ENCODE peak calls at places on chromosomes 13 and 19, in eight cellular contexts. A is A549, W is ovary, M is tibial nerve, Q is right lobe of liver, Z is stomach, U is H9, B is mammary epithelial cell. D is an unnamed sample.

GRCh38 chr13:114101325-114101821 is 31.1 kb downstream of the RASA3 start:
- DNase-seq in A (no peak), W (peak), M (peak), Q (peak), Z (no peak), U (no peak), B (no peak), D (peak)

GRCh38 chr19:2769218-2769617 is 13.9 kb downstream of the SGTA start:
- DNase-seq in A (no peak), W (no peak), M (no peak), Q (no peak), Z (no peak), U (no peak), B (no peak), D (no peak)

GRCh38 chr19:19146000-19146608 is 7.8 kb upstream of the TMEM161A start:
- DNase-seq in A (peak), W (peak), M (peak), Q (peak), Z (peak), U (peak), B (peak), D (no peak)

GRCh38 chr19:33550741-33551140 is 29.1 kb upstream of the PEPD start:
- DNase-seq in A (no peak), W (no peak), M (no peak), Q (no peak), Z (no peak), U (no peak), B (no peak), D (no peak)

GRCh38 chr13:39414339-39414738 is 188.7 kb downstream of the LHFPL6 start:
- DNase-seq in A (no peak), W (no peak), M (no peak), Q (no peak), Z (no peak), U (no peak), B (no peak), D (no peak)

GRCh38 chr19:52535831-52536800 is 8.6 kb downstream of the ZNF808 start:
- DNase-seq in A (no peak), W (peak), M (peak), Q (peak), Z (peak), U (peak), B (peak), D (peak)

GRCh38 chr13:113184568-113185440 is 23.7 kb downstream of the PCID2 start:
- DNase-seq in A (no peak), W (no peak), M (no peak), Q (no peak), Z (no peak), U (no peak), B (no peak), D (no peak)

GRCh38 chr13:36190771-36191170 is 23.6 kb downstream of the SOHLH2 start:
- DNase-seq in A (no peak), W (no peak), M (no peak), Q (no peak), Z (no peak), U (no peak), B (no peak), D (no peak)

GRCh38 chr13:22064854-22065646 is 394.2 kb downstream of the FGF9 start:
- DNase-seq in A (no peak), W (no peak), M (no peak), Q (no peak), Z (no peak), U (no peak), B (no peak), D (no peak)

GRCh38 chr13:99935772-99936171 is 35.8 kb downstream of the ZIC5 start:
- DNase-seq in A (no peak), W (no peak), M (no peak), Q (no peak), Z (no peak), U (no peak), B (no peak), D (no peak)

GRCh38 chr19:11209892-11210655 is 12.7 kb upstream of the KANK2 start:
- DNase-seq in A (no peak), W (no peak), M (no peak), Q (no peak), Z (no peak), U (no peak), B (no peak), D (no peak)

GRCh38 chr13:33204130-33204927 is 81.2 kb downstream of the STARD13 start:
- DNase-seq in A (no peak), W (peak), M (peak), Q (no peak), Z (peak), U (no peak), B (no peak), D (no peak)

GRCh38 chr19:45601524-45602522 is at the start of gene GPR4:
- DNase-seq in A (no peak), W (no peak), M (no peak), Q (no peak), Z (no peak), U (peak), B (no peak), D (no peak)

GRCh38 chr13:60267498-60268202 is 103.9 kb upstream of the DIAPH3 start:
- DNase-seq in A (peak), W (no peak), M (no peak), Q (no peak), Z (no peak), U (peak), B (no peak), D (no peak)

GRCh38 chr19:18202759-18203407 is 959 bp downstream of the RAB3A start:
- DNase-seq in A (no peak), W (peak), M (no peak), Q (peak), Z (no peak), U (peak), B (peak), D (no peak)

GRCh38 chr19:46339491-46339890 is 7.4 kb upstream of the PPP5C start:
- DNase-seq in A (no peak), W (no peak), M (no peak), Q (no peak), Z (no peak), U (no peak), B (no peak), D (no peak)

GRCh38 chr13:89695343-89696257 is 1651.9 kb upstream of the MIR17HG start:
- DNase-seq in A (peak), W (no peak), M (no peak), Q (no peak), Z (peak), U (peak), B (peak), D (no peak)

DNA sequence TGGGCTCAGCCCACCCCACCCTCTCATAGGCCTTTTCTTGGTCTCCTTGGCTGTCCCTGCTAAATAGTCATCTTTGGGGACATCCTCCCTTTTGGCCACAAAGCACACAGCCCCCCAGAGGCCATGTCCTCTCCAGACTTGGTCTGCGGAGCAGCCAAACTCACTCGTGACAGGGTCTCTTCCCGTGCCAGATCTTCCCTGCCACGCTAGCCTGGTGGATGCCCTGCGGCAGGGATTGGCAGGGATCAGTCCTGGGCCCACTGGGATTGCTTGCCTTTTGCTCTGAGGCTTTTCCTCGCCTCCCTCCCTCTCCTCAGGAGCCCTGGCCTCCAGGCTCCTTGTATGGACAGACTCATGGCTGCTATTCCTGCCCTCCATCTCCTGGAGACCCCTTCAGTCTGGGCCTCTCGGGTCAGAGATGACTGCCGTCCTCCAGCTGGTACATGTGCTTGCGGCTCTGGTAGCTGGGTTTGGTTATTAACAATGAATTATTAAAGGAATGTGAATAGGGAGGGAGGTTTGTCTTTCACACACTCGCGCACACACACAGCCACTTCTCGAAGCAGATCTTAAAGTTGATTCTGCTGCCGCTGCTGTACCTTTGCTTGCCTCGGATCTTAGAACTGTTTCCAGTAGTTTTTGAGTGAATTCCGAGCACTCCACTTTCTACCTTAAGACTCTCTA is 45.1 kb downstream of the NFIX start:
- DNase-seq in A (no peak), W (no peak), M (no peak), Q (no peak), Z (no peak), U (no peak), B (no peak), D (no peak)
- H3K27ac ChIP-seq in A (no peak), W (no peak), M (peak), Q (no peak), Z (peak), U (no peak), B (peak), D (no peak)

GRCh38 chr19:42942187-42942789 is 5.3 kb upstream of the PSG7 start:
- DNase-seq in A (peak), W (no peak), M (no peak), Q (no peak), Z (no peak), U (no peak), B (peak), D (no peak)
- TF ChIP-seq CTCF in A (peak), W (no peak), M (no peak), Q (no peak), Z (peak), U (peak), B (peak), D (peak)

DNA sequence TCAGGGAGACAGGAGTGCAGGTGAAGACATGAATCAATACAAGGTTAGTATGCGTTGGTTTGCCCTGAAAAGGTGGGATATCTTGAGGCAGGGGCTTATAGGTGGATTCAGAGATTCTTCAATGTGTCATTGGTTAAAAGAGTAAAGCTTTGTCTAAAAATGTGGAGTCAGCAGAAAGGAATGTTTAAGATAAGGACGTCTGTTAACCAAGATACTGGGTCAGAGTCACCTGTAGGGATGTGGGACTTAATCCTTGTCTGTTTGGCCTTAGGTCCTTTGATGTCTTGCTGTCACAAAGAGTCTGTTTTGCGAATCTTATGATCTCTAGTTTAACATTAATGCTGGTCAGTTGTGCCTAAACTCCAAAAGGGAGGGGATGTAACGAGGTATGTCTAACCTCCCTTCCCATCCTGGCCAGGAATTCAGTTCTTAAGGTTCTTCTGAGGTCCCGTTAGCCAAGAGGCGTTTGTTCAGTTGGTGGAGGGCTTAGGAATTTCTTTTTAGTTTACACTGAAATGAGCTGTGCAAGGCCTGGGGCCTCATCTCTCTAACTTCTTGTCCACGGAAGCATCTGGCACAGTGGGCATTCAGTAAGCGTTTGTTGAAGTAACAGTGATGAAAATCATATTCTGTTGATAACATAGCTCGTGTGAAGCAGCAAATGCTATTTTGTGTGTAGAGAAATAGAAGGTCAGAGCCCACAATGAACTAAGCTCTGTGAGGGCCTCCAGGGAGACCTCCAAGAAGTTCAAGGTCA is 96.2 kb upstream of the RNF113B start:
- DNase-seq in A (no peak), W (no peak), M (no peak), Q (no peak), Z (no peak), U (no peak), B (no peak), D (no peak)
- H3K27ac ChIP-seq in A (no peak), W (no peak), M (no peak), Q (peak), Z (no peak), U (peak), B (no peak), D (no peak)

GRCh38 chr19:40601061-40601973 is at the start of gene LTBP4:
- DNase-seq in A (no peak), W (peak), M (no peak), Q (no peak), Z (no peak), U (peak), B (no peak), D (no peak)
- TF ChIP-seq CTCF in A (no peak), W (no peak), M (no peak), Q (no peak), Z (no peak), U (no peak), B (no peak), D (no peak)

DNA sequence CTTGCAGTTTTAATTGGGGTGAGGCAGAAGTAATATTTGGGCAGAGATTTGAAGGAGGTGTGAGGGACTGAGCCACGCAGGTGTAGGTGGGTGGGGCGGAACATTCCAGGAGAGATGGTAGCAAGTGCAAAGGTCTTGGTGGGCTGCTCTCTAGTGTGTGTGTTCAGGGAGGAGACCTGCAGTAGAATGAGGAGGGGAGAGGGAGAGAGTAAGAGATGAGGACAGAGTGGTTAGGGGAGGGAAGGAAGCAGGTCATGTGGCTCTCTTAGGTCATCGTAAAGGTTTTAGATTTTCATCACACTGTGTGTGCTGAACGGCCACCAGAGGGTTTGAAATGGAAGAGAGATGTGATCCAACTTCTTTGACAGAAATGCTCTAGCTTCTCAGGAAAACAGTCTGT is 33.5 kb downstream of the WASF3 start:
- DNase-seq in A (no peak), W (no peak), M (no peak), Q (no peak), Z (no peak), U (no peak), B (no peak), D (no peak)
- H3K27ac ChIP-seq in A (no peak), W (no peak), M (no peak), Q (no peak), Z (no peak), U (no peak), B (no peak), D (no peak)